ENCODE peak calls at places on chromosomes 1 and 21, in nine cellular contexts. F is psoas muscle; Y is GM12864; J is uterus; P is cardiac muscle cell; M is WERI-Rb-1; H is CD8-positive, alpha-beta T cell; G is A549; O is fibroblast of the aortic adventitia. Z is an unnamed sample.

GRCh38 chr1:213723187-213723586 is 264.6 kb upstream of the PROX1 start:
- DNase-seq in F (no peak), Y (no peak), J (no peak), P (no peak), M (no peak), H (no peak), G (no peak), O (no peak), Z (no peak)

GRCh38 chr1:205961405-205961804 is 18.1 kb upstream of the SLC26A9 start:
- DNase-seq in F (no peak), Y (no peak), J (no peak), P (no peak), M (peak; percentile 61), H (no peak), G (no peak), O (peak; percentile 9), Z (peak; percentile 38)

GRCh38 chr1:222048030-222048632 is 306.2 kb upstream of the DUSP10 start:
- DNase-seq in F (no peak), Y (peak; percentile 21), J (no peak), P (no peak), M (no peak), H (no peak), G (no peak), O (peak; percentile 37), Z (peak; percentile 54)

GRCh38 chr1:53896673-53897229 is 2.8 kb downstream of the DIO1 start:
- DNase-seq in F (no peak), Y (no peak), J (peak; percentile 43), P (no peak), M (no peak), H (no peak), G (no peak), O (peak; percentile 93), Z (peak; percentile 69)

GRCh38 chr1:3900969-3901529 is 977 bp upstream of the C1orf174 start:
- DNase-seq in F (peak; percentile 99), Y (peak; percentile 84), J (peak; percentile 98), P (peak; percentile 98), M (peak; percentile 97), H (peak; percentile 77), G (peak; percentile 80), O (peak; percentile 92), Z (peak; percentile 97)

GRCh38 chr1:181714428-181714827 is 231.1 kb downstream of the CACNA1E start:
- DNase-seq in F (no peak), Y (no peak), J (no peak), P (no peak), M (no peak), H (no peak), G (no peak), O (no peak), Z (no peak)

GRCh38 chr1:69213644-69214043 is 354.1 kb upstream of the LRRC7 start:
- DNase-seq in F (no peak), Y (no peak), J (no peak), P (no peak), M (no peak), H (no peak), G (no peak), O (no peak), Z (no peak)

GRCh38 chr1:53249706-53250105 is 11.4 kb upstream of the MAGOH start:
- DNase-seq in F (no peak), Y (no peak), J (no peak), P (no peak), M (peak; percentile 35), H (no peak), G (no peak), O (no peak), Z (no peak)

GRCh38 chr1:27525296-27526271 is 35.6 kb upstream of the WASF2 start:
- DNase-seq in F (peak; percentile 83), Y (peak; percentile 27), J (peak; percentile 82), P (peak; percentile 96), M (peak; percentile 89), H (peak; percentile 43), G (no peak), O (peak; percentile 52), Z (peak; percentile 64)

GRCh38 chr1:151058682-151059341 is 610 bp downstream of the CDC42SE1 start:
- DNase-seq in F (no peak), Y (no peak), J (peak; percentile 45), P (peak; percentile 45), M (peak; percentile 35), H (no peak), G (no peak), O (peak; percentile 27), Z (peak; percentile 28)

GRCh38 chr1:223029985-223030769 is 112.9 kb downstream of the TLR5 start:
- DNase-seq in F (no peak), Y (no peak), J (no peak), P (no peak), M (no peak), H (no peak), G (no peak), O (no peak), Z (no peak)

GRCh38 chr1:104467590-104467989 is 717.9 kb downstream of the AMY1C start:
- DNase-seq in F (no peak), Y (no peak), J (no peak), P (no peak), M (no peak), H (no peak), G (no peak), O (no peak), Z (no peak)

GRCh38 chr21:17607684-17608083 is 5.0 kb downstream of the BTG3 start:
- DNase-seq in F (no peak), Y (no peak), J (no peak), P (no peak), M (no peak), H (no peak), G (no peak), O (no peak), Z (no peak)

GRCh38 chr1:3312894-3313578 is 141.4 kb upstream of the ARHGEF16 start:
- DNase-seq in F (peak; percentile 93), Y (no peak), J (peak; percentile 96), P (peak; percentile 75), M (no peak), H (peak; percentile 5), G (peak; percentile 81), O (peak; percentile 99), Z (peak; percentile 97)

DNA sequence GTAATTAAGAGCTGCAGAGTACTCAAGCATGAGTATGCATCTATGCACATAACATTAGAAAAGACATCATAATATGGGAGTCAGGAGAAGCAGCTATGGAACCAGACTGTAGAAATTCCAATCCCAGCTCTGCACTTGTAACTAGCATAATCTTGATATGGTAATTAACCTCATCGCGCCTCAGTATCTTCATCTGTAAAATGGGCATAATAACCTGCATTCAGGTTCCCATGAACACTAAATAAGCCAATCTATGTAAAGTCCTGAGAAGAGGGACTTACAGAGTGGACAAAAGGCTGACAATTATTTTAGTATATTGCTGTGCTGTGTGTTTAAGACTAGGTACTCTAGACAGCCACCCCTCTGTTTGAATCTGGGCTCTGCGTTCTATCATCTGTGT is 318.9 kb upstream of the USP25 start:
- DNase-seq in F (no peak), Y (no peak), J (no peak), P (no peak), M (no peak), H (no peak), G (no peak), O (no peak), Z (no peak)
- TF ChIP-seq CTCF in F (no peak), Y (no peak), J (no peak), P (no peak), M (no peak), H (no peak), G (no peak), O (no peak), Z (no peak)

GRCh38 chr1:208864366-208864965 is 620.3 kb upstream of the PLXNA2 start:
- DNase-seq in F (no peak), Y (no peak), J (no peak), P (no peak), M (no peak), H (no peak), G (no peak), O (no peak), Z (no peak)

GRCh38 chr1:208866351-208866750 is 622.2 kb upstream of the PLXNA2 start:
- DNase-seq in F (no peak), Y (no peak), J (no peak), P (no peak), M (no peak), H (no peak), G (no peak), O (no peak), Z (no peak)

GRCh38 chr1:208868554-208868953 is 624.4 kb upstream of the PLXNA2 start:
- DNase-seq in F (no peak), Y (no peak), J (no peak), P (no peak), M (no peak), H (no peak), G (no peak), O (peak; percentile 41), Z (peak; percentile 33)
- H3K4me3 ChIP-seq in F (no peak overlapping the region), Y (no peak overlapping the region), J (no peak overlapping the region), P (no peak overlapping the region), M (no peak overlapping the region), H (no peak overlapping the region), G (no peak overlapping the region), O (no peak overlapping the region), Z (no peak overlapping the region)

DNA sequence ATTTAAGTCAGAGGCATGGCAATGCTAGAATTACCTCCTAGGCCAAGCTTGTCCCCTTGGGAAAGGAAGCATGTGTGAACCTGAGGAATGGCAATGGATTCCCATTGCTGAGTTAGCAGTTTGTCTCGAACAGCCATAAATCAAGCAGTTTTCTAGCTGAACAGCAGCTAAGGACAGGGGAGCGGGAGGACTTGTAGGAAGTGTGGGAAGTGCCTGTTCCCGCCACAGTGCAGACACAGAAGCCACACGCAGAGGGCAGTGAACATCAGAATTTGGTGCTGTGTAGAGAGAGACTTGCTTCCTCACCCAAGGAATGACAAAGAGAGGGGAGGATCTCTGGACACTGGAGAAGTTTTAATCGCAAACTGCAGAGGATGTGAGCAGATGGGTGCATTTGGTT is 3.8 kb downstream of the PHGDH start:
- DNase-seq in F (no peak), Y (no peak), J (no peak), P (peak; percentile 13), M (no peak), H (no peak), G (no peak), O (peak; percentile 27), Z (peak; percentile 29)
- TF ChIP-seq CTCF in F (no peak), Y (no peak), J (no peak), P (no peak), M (no peak), H (no peak), G (no peak), O (no peak), Z (peak; percentile 2)

GRCh38 chr1:55210990-55211389 is 4.2 kb downstream of the USP24 start:
- DNase-seq in F (no peak), Y (no peak), J (no peak), P (no peak), M (no peak), H (no peak), G (no peak), O (no peak), Z (no peak)

GRCh38 chr1:55213029-55213884 is 1.9 kb downstream of the USP24 start:
- DNase-seq in F (no peak), Y (no peak), J (no peak), P (no peak), M (no peak), H (no peak), G (no peak), O (no peak), Z (no peak)

GRCh38 chr1:55211909-55212308 is 3.3 kb downstream of the USP24 start:
- DNase-seq in F (no peak), Y (no peak), J (no peak), P (no peak), M (no peak), H (no peak), G (no peak), O (no peak), Z (no peak)

GRCh38 chr1:55212349-55213028 is 2.7 kb downstream of the USP24 start:
- DNase-seq in F (no peak), Y (no peak), J (no peak), P (no peak), M (no peak), H (no peak), G (no peak), O (no peak), Z (no peak)

GRCh38 chr1:55211456-55211855 is 3.7 kb downstream of the USP24 start:
- DNase-seq in F (no peak), Y (no peak), J (no peak), P (no peak), M (no peak), H (no peak), G (no peak), O (no peak), Z (no peak)
- H3K4me3 ChIP-seq in F (peak overlapping the region; percentile 92), Y (peak overlapping the region; percentile 18), J (no peak overlapping the region), P (no peak overlapping the region), M (no peak overlapping the region), H (no peak overlapping the region), G (no peak overlapping the region), O (no peak overlapping the region), Z (no peak overlapping the region)

Z was measured in fibroblast of pulmonary artery.